ENCODE peak calls at places on chromosomes 12 and 14, in six cellular contexts. One of them, this sample, is unnamed.

GRCh38 chr12:106918746-106919145 is 37.0 kb upstream of the TMEM263 start:
- DNase-seq in choroid plexus epithelial cell: peak
- DNase-seq in activated T-cell treated with anti-CD3 and anti-CD28 coated beads for 48 hours: no peak
- DNase-seq in endothelial cell: peak
- DNase-seq in PC-3: peak
- DNase-seq in suprapubic skin: no peak
- DNase-seq in this sample: peak

GRCh38 chr14:29035129-29035528 is 268.5 kb downstream of the FOXG1 start:
- DNase-seq in choroid plexus epithelial cell: no peak
- DNase-seq in activated T-cell treated with anti-CD3 and anti-CD28 coated beads for 48 hours: no peak
- DNase-seq in endothelial cell: no peak
- DNase-seq in PC-3: no peak
- DNase-seq in suprapubic skin: no peak
- DNase-seq in this sample: no peak

GRCh38 chr14:101120636-101121398 is 217.3 kb upstream of the RTL1 start:
- DNase-seq in choroid plexus epithelial cell: peak
- DNase-seq in activated T-cell treated with anti-CD3 and anti-CD28 coated beads for 48 hours: no peak
- DNase-seq in endothelial cell: no peak
- DNase-seq in PC-3: no peak
- DNase-seq in suprapubic skin: peak
- DNase-seq in this sample: no peak

GRCh38 chr12:112179341-112179740 is 54.0 kb downstream of the TRAFD1 start:
- DNase-seq in choroid plexus epithelial cell: no peak
- DNase-seq in activated T-cell treated with anti-CD3 and anti-CD28 coated beads for 48 hours: no peak
- DNase-seq in endothelial cell: no peak
- DNase-seq in PC-3: no peak
- DNase-seq in suprapubic skin: peak
- DNase-seq in this sample: no peak

GRCh38 chr14:88421286-88421685 is 35.8 kb downstream of the SPATA7 start:
- DNase-seq in choroid plexus epithelial cell: peak
- DNase-seq in activated T-cell treated with anti-CD3 and anti-CD28 coated beads for 48 hours: no peak
- DNase-seq in endothelial cell: no peak
- DNase-seq in PC-3: no peak
- DNase-seq in suprapubic skin: no peak
- DNase-seq in this sample: no peak

GRCh38 chr14:99754141-99755067 is 38.8 kb upstream of the EML1 start:
- DNase-seq in choroid plexus epithelial cell: no peak
- DNase-seq in activated T-cell treated with anti-CD3 and anti-CD28 coated beads for 48 hours: no peak
- DNase-seq in endothelial cell: no peak
- DNase-seq in PC-3: peak
- DNase-seq in suprapubic skin: no peak
- DNase-seq in this sample: no peak

GRCh38 chr12:26496170-26496569 is 300.8 kb downstream of the SSPN start:
- DNase-seq in choroid plexus epithelial cell: peak
- DNase-seq in activated T-cell treated with anti-CD3 and anti-CD28 coated beads for 48 hours: no peak
- DNase-seq in endothelial cell: no peak
- DNase-seq in PC-3: no peak
- DNase-seq in suprapubic skin: no peak
- DNase-seq in this sample: no peak

GRCh38 chr12:121214171-121214777 is 4.3 kb downstream of the P2RX4 start:
- DNase-seq in choroid plexus epithelial cell: peak
- DNase-seq in activated T-cell treated with anti-CD3 and anti-CD28 coated beads for 48 hours: no peak
- DNase-seq in endothelial cell: no peak
- DNase-seq in PC-3: no peak
- DNase-seq in suprapubic skin: no peak
- DNase-seq in this sample: no peak